ENCODE peak calls at places on chromosome 20, in four cellular contexts. E, X, W and S are unnamed samples.

GRCh38 chr20:47379433-47380150 is 23.1 kb upstream of the ZMYND8 start:
- DNase-seq in W (no peak), X (no peak), E (no peak), S (peak)

GRCh38 chr20:22070546-22070945 is 365.1 kb downstream of the PAX1 start:
- DNase-seq in X (no peak), W (no peak), E (no peak), S (no peak)

GRCh38 chr20:64029293-64030117 is 6.5 kb upstream of the C20orf204 start:
- DNase-seq in X (no peak), E (no peak), W (no peak), S (no peak)

GRCh38 chr20:33709398-33709797 is 10.7 kb downstream of the PXMP4 start:
- DNase-seq in E (no peak), X (no peak), W (no peak), S (peak)

GRCh38 chr20:8562356-8562755 is 430.3 kb downstream of the PLCB1 start:
- DNase-seq in W (no peak), E (no peak), X (no peak), S (no peak)

GRCh38 chr20:41371361-41371760 is 4.7 kb upstream of the EMILIN3 start:
- DNase-seq in E (no peak), X (no peak), W (no peak), S (no peak)

GRCh38 chr20:61746781-61747180 is 318.9 kb downstream of the TAF4 start:
- DNase-seq in W (no peak), E (no peak), X (no peak), S (no peak)

GRCh38 chr20:59363094-59363493 is 62.7 kb downstream of the EDN3 start:
- DNase-seq in E (no peak), X (no peak), W (no peak), S (no peak)

GRCh38 chr20:63313349-63314014 is 20.5 kb downstream of the COL20A1 start:
- DNase-seq in W (no peak), X (no peak), E (no peak), S (no peak)

GRCh38 chr20:5714261-5715041 is 35.8 kb upstream of the SHLD1 start:
- DNase-seq in E (no peak), X (peak), W (no peak), S (no peak)

GRCh38 chr20:1437222-1437904 is 29.3 kb downstream of the NSFL1C start:
- DNase-seq in X (peak), W (peak), E (peak), S (peak)

GRCh38 chr20:59634435-59635005 is 30.2 kb downstream of the PHACTR3 start:
- DNase-seq in X (no peak), E (no peak), W (no peak), S (no peak)

GRCh38 chr20:32664352-32665159 is 9.2 kb downstream of the C20orf203 start:
- DNase-seq in X (peak), E (no peak), W (no peak), S (peak)

GRCh38 chr20:362271-363254 is 15.7 kb downstream of the NRSN2 start:
- DNase-seq in E (peak), X (peak), W (peak), S (peak)

GRCh38 chr20:1180949-1181348 is 3.8 kb downstream of the TMEM74B start:
- DNase-seq in W (no peak), X (no peak), E (no peak), S (no peak)

GRCh38 chr20:48685300-48685699 is 142.5 kb downstream of the PREX1 start:
- DNase-seq in W (no peak), X (no peak), E (no peak), S (no peak)

GRCh38 chr20:4946585-4947378 is 54.5 kb downstream of the SLC23A2 start:
- DNase-seq in W (no peak), X (no peak), E (no peak), S (no peak)

GRCh38 chr20:63976980-63977391 is 2.5 kb downstream of the SAMD10 start:
- DNase-seq in E (no peak), W (peak), X (no peak), S (no peak)

GRCh38 chr20:4014031-4014474 is 1.3 kb downstream of the RNF24 start:
- DNase-seq in E (no peak), W (peak), X (peak), S (no peak)

GRCh38 chr20:21529863-21530262 is 16.0 kb upstream of the NKX2-2 start:
- DNase-seq in E (no peak), X (peak), W (no peak), S (no peak)

GRCh38 chr20:289693-290080 is 863 bp downstream of the C20orf96 start:
- DNase-seq in W (no peak), E (no peak), X (no peak), S (no peak)

GRCh38 chr20:23147964-23148720 is 62.0 kb upstream of the CD93 start:
- DNase-seq in E (no peak), X (peak), W (no peak), S (peak)

GRCh38 chr20:46084805-46085792 is 4.7 kb downstream of the NCOA5 start:
- DNase-seq in W (no peak), E (no peak), X (peak), S (no peak)

GRCh38 chr20:32439132-32439829 is 81.2 kb downstream of the ASXL1 start:
- DNase-seq in E (no peak), X (no peak), W (no peak), S (no peak)

GRCh38 chr20:4656491-4656890 is 65.2 kb upstream of the PRND start:
- DNase-seq in X (no peak), W (no peak), E (no peak), S (no peak)

GRCh38 chr20:37355252-37356180 is 9.6 kb downstream of the SRC start:
- DNase-seq in X (no peak), W (peak), E (no peak), S (no peak)

GRCh38 chr20:23245553-23246128 is 105.0 kb upstream of the NXT1 start:
- DNase-seq in X (peak), E (peak), W (no peak), S (peak)

GRCh38 chr20:32980990-32981389 is 23.2 kb downstream of the SUN5 start:
- DNase-seq in E (no peak), X (no peak), W (no peak), S (no peak)

GRCh38 chr20:50278684-50279531 is 88.3 kb downstream of the CEBPB start:
- DNase-seq in E (no peak), W (no peak), X (peak), S (peak)

GRCh38 chr20:19252670-19253120 is 40.3 kb downstream of the SLC24A3 start:
- DNase-seq in X (no peak), E (no peak), W (no peak), S (no peak)

GRCh38 chr20:47753571-47754120 is 31.6 kb downstream of the SULF2 start:
- DNase-seq in E (no peak), X (no peak), W (no peak), S (no peak)

GRCh38 chr20:14414560-14414959 is 77.1 kb upstream of the FLRT3 start:
- DNase-seq in W (no peak), E (no peak), X (no peak), S (no peak)

GRCh38 chr20:38692436-38693411 is 31.6 kb upstream of the SLC32A1 start:
- DNase-seq in E (peak), W (peak), X (peak), S (peak)

GRCh38 chr20:41615110-41615509 is 3.1 kb downstream of the CHD6 start:
- DNase-seq in E (no peak), X (peak), W (no peak), S (no peak)

GRCh38 chr20:32966881-32967781 is 37.1 kb downstream of the SUN5 start:
- DNase-seq in W (peak), E (peak), X (no peak), S (no peak)

GRCh38 chr20:59580208-59580980 is 23.9 kb upstream of the PHACTR3 start:
- DNase-seq in E (no peak), W (peak), X (no peak), S (no peak)

GRCh38 chr20:20740595-20740994 is 28.2 kb upstream of the RALGAPA2 start:
- DNase-seq in X (no peak), W (no peak), E (no peak), S (no peak)

GRCh38 chr20:63740070-63740500 is 509 bp downstream of the SLC2A4RG start:
- DNase-seq in X (no peak), E (peak), W (peak), S (peak)

GRCh38 chr20:52003976-52004375 is 187.6 kb downstream of the ZFP64 start:
- DNase-seq in W (no peak), E (no peak), X (no peak), S (no peak)

GRCh38 chr20:17541996-17542395 is 10.8 kb upstream of the BFSP1 start:
- DNase-seq in W (no peak), E (no peak), X (no peak), S (no peak)

GRCh38 chr20:17543531-17543961 is 12.4 kb upstream of the BFSP1 start:
- DNase-seq in X (no peak), E (no peak), W (no peak), S (no peak)

GRCh38 chr20:17542481-17542880 is 11.3 kb upstream of the BFSP1 start:
- DNase-seq in W (no peak), X (no peak), E (no peak), S (no peak)

GRCh38 chr20:17542993-17543412 is 11.8 kb upstream of the BFSP1 start:
- DNase-seq in X (no peak), W (no peak), E (no peak), S (no peak)

DNA sequence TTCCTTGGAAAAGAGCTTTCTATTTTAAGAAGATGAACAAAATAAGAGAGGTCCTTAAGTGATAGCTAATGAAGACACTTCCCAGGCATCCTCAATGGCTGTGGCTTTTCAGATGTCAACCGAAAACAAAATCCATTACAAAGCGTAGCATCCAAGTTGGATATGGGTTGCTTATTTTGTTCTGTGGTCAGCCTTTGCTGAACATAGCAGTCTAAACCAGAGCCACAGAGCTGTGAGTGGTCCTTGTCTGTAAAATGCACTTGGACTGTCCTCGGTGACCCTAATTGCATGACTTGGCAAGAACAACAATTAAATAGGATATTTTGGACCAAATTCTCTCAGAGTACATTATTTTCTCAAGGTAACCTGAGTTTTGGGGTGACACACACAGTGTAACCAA is 10.4 kb upstream of the BFSP1 start:
- DNase-seq in W (no peak), X (no peak), E (no peak), S (no peak)
- TF ChIP-seq FOXJ3 in W (no peak), X (no peak), E (no peak), S (no peak)

GRCh38 chr20:57927376-57927775 is 217.6 kb upstream of the PMEPA1 start:
- DNase-seq in E (no peak), X (no peak), W (no peak), S (no peak)

GRCh38 chr20:57928181-57928967 is 218.6 kb upstream of the PMEPA1 start:
- DNase-seq in W (no peak), X (no peak), E (no peak), S (no peak)

GRCh38 chr20:57932227-57932864 is 222.5 kb upstream of the PMEPA1 start:
- DNase-seq in X (no peak), E (no peak), W (no peak), S (no peak)

GRCh38 chr20:57934007-57934805 is 224.4 kb upstream of the PMEPA1 start:
- DNase-seq in X (no peak), W (no peak), E (no peak), S (no peak)

GRCh38 chr20:57930328-57930727 is 220.5 kb upstream of the PMEPA1 start:
- DNase-seq in E (no peak), W (peak), X (no peak), S (no peak)
- TF ChIP-seq FOXJ3 in E (no peak), W (peak), X (no peak), S (no peak)

GRCh38 chr20:24376523-24377085 is 92.8 kb upstream of the SYNDIG1 start:
- DNase-seq in W (no peak), X (no peak), E (no peak), S (no peak)
- TF ChIP-seq FOXJ3 in W (no peak), X (no peak), E (no peak), S (no peak)

GRCh38 chr20:53837126-53837826 is 233.1 kb downstream of the BCAS1 start:
- DNase-seq in E (no peak), X (no peak), W (no peak), S (no peak)

GRCh38 chr20:53841741-53842140 is 228.7 kb downstream of the BCAS1 start:
- DNase-seq in W (no peak), E (no peak), X (no peak), S (no peak)

GRCh38 chr20:53838311-53838873 is 232.0 kb downstream of the BCAS1 start:
- DNase-seq in X (no peak), E (no peak), W (no peak), S (no peak)

GRCh38 chr20:53840462-53841000 is 229.9 kb downstream of the BCAS1 start:
- DNase-seq in X (no peak), W (no peak), E (no peak), S (no peak)

GRCh38 chr20:53839423-53840176 is 230.8 kb downstream of the BCAS1 start:
- DNase-seq in X (no peak), E (no peak), W (no peak), S (no peak)
- TF ChIP-seq FOXJ3 in X (no peak), E (no peak), W (no peak), S (no peak)